ENCODE peak calls at places on chromosome 15, in ten cellular contexts. A, K, B, L, W, D, H, N, U and T are unnamed samples.
A peak's percentile ranks its signal among the peaks of the same experiment; 100 is the strongest.

GRCh38 chr15:77482570-77482969 is 61.9 kb downstream of the HMG20A start:
- DNase-seq in A (no peak), K (peak; percentile 85), B (no peak), L (no peak), W (no peak), D (no peak), H (no peak), N (peak; percentile 77), U (peak; percentile 89), T (peak; percentile 86)

GRCh38 chr15:79673416-79674123 is 223.2 kb downstream of the MTHFS start:
- DNase-seq in A (no peak), K (peak; percentile 40), B (peak; percentile 40), L (no peak), W (no peak), D (no peak), H (peak; percentile 50), N (peak; percentile 73), U (peak; percentile 72), T (no peak)

GRCh38 chr15:81071705-81072104 is 62.4 kb upstream of the CFAP161 start:
- DNase-seq in A (no peak), K (no peak), B (no peak), L (no peak), W (no peak), D (no peak), H (no peak), N (no peak), U (no peak), T (no peak)

GRCh38 chr15:79010278-79010677 is 65.4 kb upstream of the CTSH start:
- DNase-seq in A (no peak), K (no peak), B (no peak), L (no peak), W (no peak), D (no peak), H (no peak), N (no peak), U (no peak), T (no peak)

GRCh38 chr15:74022706-74023470 is 28.4 kb downstream of the PML start:
- DNase-seq in A (no peak), K (no peak), B (no peak), L (peak; percentile 35), W (no peak), D (no peak), H (no peak), N (no peak), U (no peak), T (no peak)

GRCh38 chr15:90869601-90870353 is 1.4 kb downstream of the FURIN start:
- DNase-seq in A (no peak), K (peak; percentile 94), B (peak; percentile 61), L (peak; percentile 92), W (peak; percentile 60), D (peak; percentile 88), H (no peak), N (peak; percentile 88), U (peak; percentile 77), T (peak; percentile 90)

GRCh38 chr15:69000725-69001503 is 13.6 kb upstream of the NOX5 start:
- DNase-seq in A (no peak), K (no peak), B (no peak), L (no peak), W (no peak), D (no peak), H (no peak), N (no peak), U (no peak), T (no peak)

GRCh38 chr15:39084683-39085530 is 496.0 kb upstream of the THBS1 start:
- DNase-seq in A (no peak), K (peak; percentile 96), B (no peak), L (no peak), W (no peak), D (peak; percentile 46), H (no peak), N (peak; percentile 79), U (peak; percentile 88), T (peak; percentile 91)

GRCh38 chr15:74332611-74333010 is 34.8 kb downstream of the CYP11A1 start:
- DNase-seq in A (no peak), K (no peak), B (no peak), L (no peak), W (no peak), D (peak; percentile 1), H (no peak), N (no peak), U (no peak), T (no peak)

GRCh38 chr15:90465930-90466567 is 63.7 kb upstream of the CRTC3 start:
- DNase-seq in A (no peak), K (peak; percentile 46), B (no peak), L (no peak), W (no peak), D (no peak), H (no peak), N (peak; percentile 58), U (peak; percentile 61), T (peak; percentile 66)

GRCh38 chr15:96484830-96485229 is 154.3 kb downstream of the NR2F2 start:
- DNase-seq in A (no peak), K (no peak), B (no peak), L (no peak), W (no peak), D (no peak), H (no peak), N (no peak), U (no peak), T (no peak)

GRCh38 chr15:29465196-29465595 is 195.6 kb upstream of the NSMCE3 start:
- DNase-seq in A (no peak), K (no peak), B (no peak), L (no peak), W (no peak), D (no peak), H (no peak), N (no peak), U (no peak), T (no peak)

GRCh38 chr15:71674354-71674753 is 136.0 kb upstream of the NR2E3 start:
- DNase-seq in A (no peak), K (no peak), B (no peak), L (no peak), W (no peak), D (no peak), H (no peak), N (no peak), U (no peak), T (no peak)

GRCh38 chr15:99366013-99366412 is 114.7 kb downstream of the LRRC28 start:
- DNase-seq in A (no peak), K (no peak), B (no peak), L (no peak), W (no peak), D (no peak), H (no peak), N (no peak), U (no peak), T (no peak)

GRCh38 chr15:52528465-52529288 is at the start of gene MYO5A:
- DNase-seq in A (peak; percentile 63), K (peak; percentile 69), B (peak; percentile 92), L (peak; percentile 85), W (no peak), D (peak; percentile 84), H (peak; percentile 85), N (peak; percentile 68), U (peak; percentile 94), T (peak; percentile 65)
- TF ChIP-seq CTCF in A (no peak), K (no peak), B (no peak), L (peak; percentile 13), W (no peak), D (peak; percentile 33), H (peak; percentile 26), N (no peak), U (no peak), T (peak; percentile 21)

DNA sequence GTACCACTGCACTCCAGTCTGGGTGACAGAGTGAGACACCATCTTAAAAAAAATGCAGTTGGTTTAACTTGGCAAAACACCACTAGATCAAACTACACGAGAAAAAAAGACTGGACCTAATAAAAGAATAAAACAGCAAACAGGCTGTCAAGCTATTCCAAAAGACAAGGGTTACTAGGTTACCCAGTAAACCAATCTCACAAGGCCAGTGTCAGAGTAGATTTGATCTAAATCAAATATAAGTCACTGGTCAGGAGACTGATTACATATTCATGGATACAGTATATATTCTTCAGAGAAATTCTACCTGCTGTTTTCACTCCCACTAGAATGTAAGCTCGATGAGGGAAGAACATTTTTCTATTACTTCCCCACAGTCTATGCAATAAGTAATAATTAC is 2.5 kb upstream of the GANC start:
- DNase-seq in A (no peak), K (no peak), B (no peak), L (no peak), W (no peak), D (no peak), H (no peak), N (no peak), U (no peak), T (no peak)
- H3K4me3 ChIP-seq in A (peak overlapping the region; percentile 79), K (no peak overlapping the region), B (no peak overlapping the region), L (no peak overlapping the region), W (no peak overlapping the region), D (peak overlapping the region; percentile 70), H (no peak overlapping the region), N (no peak overlapping the region), U (peak overlapping the region; percentile 19), T (no peak overlapping the region)

DNA sequence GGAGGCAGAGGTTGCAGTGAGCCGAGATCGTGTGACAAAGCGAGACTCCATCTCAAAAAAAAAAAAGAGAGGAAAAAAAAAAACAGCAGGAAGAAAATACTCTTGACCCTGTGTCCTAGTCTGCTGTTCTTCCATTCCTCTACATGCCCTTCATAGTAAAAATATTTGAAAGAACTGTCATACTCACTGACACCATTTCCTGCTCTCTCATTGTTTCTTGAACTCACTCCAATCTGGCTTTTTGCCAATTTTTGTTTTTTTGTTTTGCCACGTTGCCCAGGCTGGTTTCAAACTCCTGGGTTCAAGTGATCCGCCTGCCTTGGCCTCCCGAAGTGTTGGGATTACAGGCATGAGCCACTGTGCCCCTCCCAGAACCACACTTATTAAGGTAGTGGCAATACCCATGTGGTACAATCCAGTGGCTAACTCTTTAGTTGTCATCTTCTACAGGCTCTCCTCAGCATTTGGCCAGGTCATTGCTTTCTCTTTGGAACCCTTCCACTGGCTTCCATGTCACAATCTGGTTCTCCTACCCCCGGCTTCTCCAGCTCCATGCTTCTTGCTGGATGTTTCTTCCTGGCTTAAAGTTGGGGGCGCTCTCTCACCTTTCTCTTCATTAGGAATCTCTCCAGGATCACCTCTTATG is 238.2 kb upstream of the C2CD4B start:
- DNase-seq in A (no peak), K (peak; percentile 82), B (no peak), L (peak; percentile 71), W (no peak), D (no peak), H (no peak), N (peak; percentile 86), U (peak; percentile 72), T (peak; percentile 69)
- TF ChIP-seq CTCF in A (no peak), K (no peak), B (no peak), L (no peak), W (no peak), D (no peak), H (no peak), N (no peak), U (no peak), T (no peak)

GRCh38 chr15:26171266-26171665 is 308.1 kb upstream of the ATP10A start:
- DNase-seq in A (no peak), K (no peak), B (no peak), L (no peak), W (no peak), D (no peak), H (no peak), N (no peak), U (no peak), T (no peak)

DNA sequence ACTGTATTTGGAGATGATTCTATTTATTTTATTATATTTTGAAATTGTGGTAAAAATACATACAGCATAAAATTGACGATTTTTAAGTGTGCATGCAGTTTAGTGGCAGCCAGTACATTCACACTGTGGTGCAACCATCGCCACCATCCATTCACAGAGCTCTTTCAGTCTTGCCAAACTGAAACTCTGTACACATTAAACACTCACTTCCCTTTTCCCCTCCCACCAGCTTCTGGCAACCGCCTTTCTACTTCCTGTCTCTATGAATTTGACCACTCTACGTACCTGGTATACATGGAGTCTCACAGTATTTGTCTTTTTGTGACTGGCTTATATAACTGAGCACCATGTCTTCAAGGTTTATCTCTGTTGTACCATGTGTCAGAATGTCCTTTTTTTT is 303.3 kb upstream of the ATP10A start:
- DNase-seq in A (no peak), K (no peak), B (no peak), L (no peak), W (no peak), D (no peak), H (no peak), N (no peak), U (no peak), T (no peak)
- H3K4me3 ChIP-seq in A (no peak overlapping the region), K (no peak overlapping the region), B (no peak overlapping the region), L (no peak overlapping the region), W (no peak overlapping the region), D (no peak overlapping the region), H (no peak overlapping the region), N (no peak overlapping the region), U (no peak overlapping the region), T (no peak overlapping the region)